ENCODE peak calls at places on chromosomes 12 and 14, in five cellular contexts. One of them, this sample, is unnamed.

GRCh38 chr14:22388669-22389625 is 200.1 kb downstream of the DAD1 start:
- DNase-seq in A549: no peak
- DNase-seq in H1: no peak
- DNase-seq in GM12878: no peak
- DNase-seq in K562: no peak
- DNase-seq in this sample: no peak

GRCh38 chr14:102775855-102776760 is 1.1 kb upstream of the TRAF3 start:
- DNase-seq in A549: peak
- DNase-seq in H1: no peak
- DNase-seq in GM12878: no peak
- DNase-seq in K562: peak
- DNase-seq in this sample: peak

GRCh38 chr14:58216544-58216943 is 16.6 kb downstream of the ACTR10 start:
- DNase-seq in A549: no peak
- DNase-seq in H1: no peak
- DNase-seq in GM12878: no peak
- DNase-seq in K562: no peak
- DNase-seq in this sample: no peak

GRCh38 chr12:119544780-119545625 is 48.6 kb upstream of the TMEM233 start:
- DNase-seq in A549: peak
- DNase-seq in H1: peak
- DNase-seq in GM12878: peak
- DNase-seq in K562: peak
- DNase-seq in this sample: peak

GRCh38 chr14:37655418-37655817 is 60.0 kb downstream of the TTC6 start:
- DNase-seq in A549: peak
- DNase-seq in H1: no peak
- DNase-seq in GM12878: no peak
- DNase-seq in K562: peak
- DNase-seq in this sample: no peak

GRCh38 chr12:51871918-51872688 is 15.8 kb upstream of the ANKRD33 start:
- DNase-seq in A549: no peak
- DNase-seq in H1: no peak
- DNase-seq in GM12878: no peak
- DNase-seq in K562: peak
- DNase-seq in this sample: no peak

GRCh38 chr12:96773031-96773430 is 134.0 kb upstream of the NEDD1 start:
- DNase-seq in A549: no peak
- DNase-seq in H1: no peak
- DNase-seq in GM12878: no peak
- DNase-seq in K562: no peak
- DNase-seq in this sample: no peak

GRCh38 chr12:3661028-3661427 is 91.9 kb downstream of the CRACR2A start:
- DNase-seq in A549: no peak
- DNase-seq in H1: no peak
- DNase-seq in GM12878: no peak
- DNase-seq in K562: no peak
- DNase-seq in this sample: no peak

GRCh38 chr14:104436741-104437701 is 142.5 kb upstream of the C14orf180 start:
- DNase-seq in A549: no peak
- DNase-seq in H1: peak
- DNase-seq in GM12878: no peak
- DNase-seq in K562: no peak
- DNase-seq in this sample: no peak

GRCh38 chr14:54715244-54715643 is 148.3 kb downstream of the SAMD4A start:
- DNase-seq in A549: no peak
- DNase-seq in H1: no peak
- DNase-seq in GM12878: no peak
- DNase-seq in K562: peak
- DNase-seq in this sample: no peak

GRCh38 chr12:49876070-49876469 is 27.6 kb downstream of the FAIM2 start:
- DNase-seq in A549: no peak
- DNase-seq in H1: no peak
- DNase-seq in GM12878: no peak
- DNase-seq in K562: no peak
- DNase-seq in this sample: no peak

DNA sequence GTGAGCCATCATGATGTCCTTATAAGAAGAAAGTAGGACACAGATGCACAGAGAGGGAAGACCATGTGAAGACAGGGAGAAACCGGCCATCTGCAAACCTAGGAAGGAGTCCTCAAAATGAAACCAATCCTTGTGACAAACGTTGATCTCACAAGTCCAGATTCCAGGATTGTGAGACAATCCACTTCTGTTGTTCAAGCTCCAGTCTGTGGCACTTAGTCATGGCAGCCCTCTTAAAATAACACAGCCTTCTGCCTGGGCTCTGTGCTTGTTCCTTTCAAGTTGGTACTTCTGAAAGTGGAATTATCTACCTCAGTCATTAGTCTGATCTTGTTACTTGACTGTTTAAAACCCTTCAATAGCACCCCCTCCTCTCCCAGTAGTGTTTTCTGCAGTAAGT is 111.1 kb upstream of the HIF1A start:
- DNase-seq in A549: peak
- DNase-seq in H1: no peak
- DNase-seq in GM12878: no peak
- DNase-seq in K562: no peak
- DNase-seq in this sample: no peak
- TF ChIP-seq MAX in A549: no peak
- TF ChIP-seq MAX in H1: no peak
- TF ChIP-seq MAX in GM12878: no peak
- TF ChIP-seq MAX in K562: no peak
- TF ChIP-seq MAX in this sample: no peak

GRCh38 chr14:94342334-94342934 is 19.3 kb upstream of the SERPINA6 start:
- DNase-seq in A549: peak
- DNase-seq in H1: no peak
- DNase-seq in GM12878: no peak
- DNase-seq in K562: no peak
- DNase-seq in this sample: peak
- TF ChIP-seq POLR2A in A549: no peak
- TF ChIP-seq POLR2A in H1: no peak
- TF ChIP-seq POLR2A in GM12878: no peak
- TF ChIP-seq POLR2A in K562: no peak
- TF ChIP-seq POLR2A in this sample: no peak

GRCh38 chr14:52051251-52051650 is 17.6 kb downstream of the NID2 start:
- DNase-seq in A549: no peak
- DNase-seq in H1: no peak
- DNase-seq in GM12878: no peak
- DNase-seq in K562: no peak
- DNase-seq in this sample: no peak

GRCh38 chr14:52049721-52050588 is 18.9 kb downstream of the NID2 start:
- DNase-seq in A549: no peak
- DNase-seq in H1: no peak
- DNase-seq in GM12878: no peak
- DNase-seq in K562: no peak
- DNase-seq in this sample: no peak

GRCh38 chr14:52052991-52053390 is 15.9 kb downstream of the NID2 start:
- DNase-seq in A549: no peak
- DNase-seq in H1: no peak
- DNase-seq in GM12878: no peak
- DNase-seq in K562: no peak
- DNase-seq in this sample: no peak

GRCh38 chr14:52052289-52052943 is 16.4 kb downstream of the NID2 start:
- DNase-seq in A549: no peak
- DNase-seq in H1: no peak
- DNase-seq in GM12878: no peak
- DNase-seq in K562: no peak
- DNase-seq in this sample: no peak

DNA sequence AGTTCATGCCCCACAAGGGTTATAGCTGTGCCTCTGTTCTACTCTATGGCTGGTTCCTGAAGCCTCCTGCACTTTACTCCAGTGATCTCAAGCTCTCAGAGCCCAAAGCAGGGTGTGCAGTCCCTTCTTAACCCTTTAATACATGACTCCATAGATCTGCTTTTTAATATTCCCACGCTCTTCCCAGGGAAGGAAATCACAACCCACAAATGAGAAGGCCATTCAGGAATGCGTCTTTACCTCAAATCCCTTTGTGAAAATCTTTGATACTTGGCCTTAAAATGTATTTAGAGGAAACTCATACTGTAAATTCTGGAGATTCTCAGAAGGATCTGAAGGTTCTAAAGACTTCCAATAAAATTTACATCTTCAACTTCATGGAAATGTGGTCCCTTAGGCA is 17.0 kb downstream of the NID2 start:
- DNase-seq in A549: no peak
- DNase-seq in H1: no peak
- DNase-seq in GM12878: no peak
- DNase-seq in K562: no peak
- DNase-seq in this sample: no peak
- H3K27ac ChIP-seq in A549: no peak
- H3K27ac ChIP-seq in H1: no peak
- H3K27ac ChIP-seq in GM12878: no peak
- H3K27ac ChIP-seq in K562: no peak
- H3K27ac ChIP-seq in this sample: no peak

GRCh38 chr12:75390156-75390898 is 562 bp upstream of the GLIPR1L2 start:
- DNase-seq in A549: no peak
- DNase-seq in H1: no peak
- DNase-seq in GM12878: no peak
- DNase-seq in K562: no peak
- DNase-seq in this sample: no peak

GRCh38 chr12:75390899-75391538 is at the start of gene GLIPR1L2:
- DNase-seq in A549: peak
- DNase-seq in H1: peak
- DNase-seq in GM12878: peak
- DNase-seq in K562: peak
- DNase-seq in this sample: peak

GRCh38 chr12:75389706-75390105 is 1.2 kb upstream of the GLIPR1L2 start:
- DNase-seq in A549: no peak
- DNase-seq in H1: no peak
- DNase-seq in GM12878: no peak
- DNase-seq in K562: no peak
- DNase-seq in this sample: peak

DNA sequence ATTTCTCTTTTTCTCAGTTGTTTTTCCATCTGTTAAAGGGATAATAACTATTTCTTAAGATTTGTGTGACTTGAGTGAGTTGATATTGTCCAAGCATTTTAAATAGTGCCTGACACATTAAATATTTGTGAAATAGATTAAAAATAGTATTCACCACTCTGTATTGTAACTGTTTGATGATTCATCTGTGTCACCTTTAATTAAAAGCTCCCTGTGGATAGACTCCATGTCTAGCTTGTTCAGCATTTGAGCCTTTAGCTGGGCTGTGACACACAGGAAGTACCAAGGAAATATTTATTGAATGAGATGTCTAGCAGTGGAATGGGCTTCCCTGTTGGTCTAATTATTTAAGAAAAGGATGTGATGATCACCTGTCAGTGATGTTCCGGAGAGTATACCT is 1.8 kb upstream of the GLIPR1L2 start:
- DNase-seq in A549: peak
- DNase-seq in H1: no peak
- DNase-seq in GM12878: no peak
- DNase-seq in K562: no peak
- DNase-seq in this sample: peak
- TF ChIP-seq MAX in A549: no peak
- TF ChIP-seq MAX in H1: no peak
- TF ChIP-seq MAX in GM12878: no peak
- TF ChIP-seq MAX in K562: no peak
- TF ChIP-seq MAX in this sample: no peak

This sample was measured in endothelial cell of umbilical vein.